ENCODE peak calls at places on chromosomes 13 and 19, in six cellular contexts. Z is GM23338, U is lower leg skin, X is adrenal gland, A is fibroblast of pulmonary artery, M is tibial artery. B is an unnamed sample.

GRCh38 chr13:26965976-26966375 is 205.4 kb upstream of the GPR12 start:
- DNase-seq in A (peak), U (no peak), X (peak), M (no peak), Z (no peak), B (no peak)

GRCh38 chr13:98216711-98217110 is 39.6 kb upstream of the RNF113B start:
- DNase-seq in M (no peak), X (no peak), U (no peak), A (no peak), Z (no peak), B (no peak)

GRCh38 chr13:95677564-95678386 is 836 bp downstream of the DNAJC3 start:
- DNase-seq in A (peak), Z (peak), M (peak), U (peak), X (no peak), B (peak)

GRCh38 chr19:46821512-46822359 is 28.9 kb downstream of the AP2S1 start:
- DNase-seq in M (no peak), A (no peak), U (no peak), Z (no peak), X (no peak), B (no peak)

GRCh38 chr13:33265607-33266006 is 19.9 kb downstream of the STARD13 start:
- DNase-seq in X (no peak), A (no peak), U (no peak), Z (no peak), M (no peak), B (no peak)

GRCh38 chr13:107873908-107874307 is 341.4 kb downstream of the LIG4 start:
- DNase-seq in X (no peak), U (no peak), M (no peak), Z (no peak), A (peak), B (no peak)

GRCh38 chr13:109846185-109846584 is 59.8 kb upstream of the IRS2 start:
- DNase-seq in X (no peak), U (no peak), Z (no peak), M (no peak), A (no peak), B (no peak)

GRCh38 chr13:35600137-35600536 is 123.6 kb upstream of the MAB21L1 start:
- DNase-seq in A (peak), Z (no peak), X (no peak), U (no peak), M (no peak), B (no peak)

GRCh38 chr13:62643799-62644484 is 1228.3 kb upstream of the PCDH20 start:
- DNase-seq in Z (peak), M (no peak), U (no peak), A (no peak), X (no peak), B (no peak)

GRCh38 chr13:41231786-41232185 is 31.6 kb downstream of the MTRF1 start:
- DNase-seq in U (no peak), M (no peak), Z (no peak), X (peak), A (peak), B (no peak)

DNA sequence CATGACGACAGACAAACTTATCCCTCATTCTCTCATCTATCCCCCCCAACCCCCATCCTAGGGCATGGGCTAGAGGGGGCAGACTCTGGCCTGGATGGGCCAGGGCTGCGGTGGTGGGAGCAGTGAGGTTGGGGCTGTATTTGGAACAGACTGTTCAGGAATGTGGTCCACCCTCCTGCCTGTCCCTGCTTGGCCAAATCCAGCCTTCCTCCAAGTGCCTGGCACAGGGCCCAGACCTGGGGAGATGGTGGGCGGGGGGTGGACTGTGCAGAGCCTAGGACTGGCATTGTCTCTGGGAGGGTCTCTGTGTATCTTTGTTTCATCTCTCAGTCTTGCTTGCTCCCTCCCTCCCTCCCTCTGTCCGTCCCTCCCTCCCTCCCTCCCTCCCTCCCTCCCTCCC is 14.2 kb downstream of the EGLN2 start:
- DNase-seq in A (peak), X (no peak), U (no peak), Z (no peak), M (no peak), B (no peak)
- TF ChIP-seq CTCF in A (no peak), X (no peak), U (no peak), Z (no peak), M (no peak), B (no peak)

GRCh38 chr19:28977826-28978225 is 235.1 kb downstream of the UQCRFS1 start:
- DNase-seq in X (no peak), M (no peak), U (no peak), Z (peak), A (no peak), B (no peak)

GRCh38 chr19:28984315-28984714 is 228.6 kb downstream of the UQCRFS1 start:
- DNase-seq in X (no peak), Z (no peak), M (no peak), A (no peak), U (no peak), B (no peak)

GRCh38 chr19:28985201-28985600 is 227.8 kb downstream of the UQCRFS1 start:
- DNase-seq in Z (no peak), X (no peak), M (peak), U (no peak), A (no peak), B (no peak)

GRCh38 chr19:28981994-28982393 is 231.0 kb downstream of the UQCRFS1 start:
- DNase-seq in Z (no peak), X (no peak), M (no peak), U (no peak), A (no peak), B (no peak)

GRCh38 chr19:28980236-28980868 is 232.6 kb downstream of the UQCRFS1 start:
- DNase-seq in Z (peak), M (no peak), X (no peak), U (no peak), A (peak), B (no peak)
- TF ChIP-seq CTCF in Z (peak), M (no peak), X (no peak), U (no peak), A (peak), B (no peak)

DNA sequence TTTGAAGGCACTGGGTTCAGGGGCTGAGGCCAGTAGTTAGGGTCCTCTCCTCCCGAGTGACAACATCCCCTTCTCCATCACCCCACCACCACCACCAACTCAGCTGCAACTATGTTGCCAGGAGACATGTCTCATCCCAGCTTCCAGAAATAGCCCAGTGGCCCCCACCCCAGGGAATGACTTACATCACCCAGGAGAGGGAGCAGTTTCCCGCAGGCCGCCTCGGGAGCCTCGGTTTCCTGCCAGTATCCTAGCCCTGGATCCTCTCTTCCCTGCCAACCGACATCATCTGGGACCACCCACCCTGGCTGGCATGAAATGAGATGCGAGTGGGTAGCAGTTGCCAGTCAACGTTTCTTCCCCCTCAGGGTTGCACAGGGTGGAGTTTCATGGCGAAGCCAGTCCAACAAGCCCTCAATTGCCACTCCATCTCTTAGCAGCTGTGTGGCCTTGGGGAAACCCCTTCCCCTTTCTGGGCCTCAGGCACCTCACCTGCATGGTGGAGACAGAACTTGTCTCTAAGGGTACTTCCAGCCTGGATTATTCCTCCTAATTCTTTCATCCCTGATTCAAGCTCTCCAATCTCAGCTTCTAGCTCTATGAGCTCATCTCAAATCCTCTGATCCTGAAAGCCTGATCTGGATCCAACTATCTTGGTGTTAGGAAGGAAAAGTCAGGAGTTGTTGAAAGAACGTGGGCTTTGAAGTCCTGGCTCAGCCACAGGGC is 3.9 kb upstream of the GSK3A start:
- DNase-seq in M (peak), U (peak), A (peak), X (peak), Z (peak), B (no peak)
- TF ChIP-seq CTCF in M (peak), U (no peak), A (peak), X (peak), Z (peak), B (no peak)

GRCh38 chr19:16013851-16014840 is 62.1 kb upstream of the TPM4 start:
- DNase-seq in M (peak), Z (no peak), A (no peak), U (peak), X (no peak), B (no peak)
- TF ChIP-seq CTCF in M (no peak), Z (no peak), A (no peak), U (no peak), X (no peak), B (no peak)

GRCh38 chr19:21487969-21488368 is 17.4 kb upstream of the ZNF429 start:
- DNase-seq in M (no peak), Z (no peak), U (peak), X (no peak), A (no peak), B (no peak)
- TF ChIP-seq CTCF in M (no peak), Z (no peak), U (no peak), X (no peak), A (no peak), B (no peak)

GRCh38 chr13:48037346-48038173 is at the start of gene NUDT15:
- DNase-seq in X (peak), A (peak), M (peak), Z (peak), U (peak), B (peak)

GRCh38 chr13:48043789-48044503 is 6.4 kb downstream of the NUDT15 start:
- DNase-seq in Z (no peak), M (no peak), A (peak), U (no peak), X (no peak), B (no peak)

GRCh38 chr13:48042889-48043288 is 5.4 kb downstream of the NUDT15 start:
- DNase-seq in Z (no peak), U (no peak), A (no peak), X (no peak), M (no peak), B (no peak)

GRCh38 chr13:48038763-48039162 is 1.2 kb downstream of the NUDT15 start:
- DNase-seq in X (no peak), U (no peak), Z (peak), M (no peak), A (no peak), B (no peak)

DNA sequence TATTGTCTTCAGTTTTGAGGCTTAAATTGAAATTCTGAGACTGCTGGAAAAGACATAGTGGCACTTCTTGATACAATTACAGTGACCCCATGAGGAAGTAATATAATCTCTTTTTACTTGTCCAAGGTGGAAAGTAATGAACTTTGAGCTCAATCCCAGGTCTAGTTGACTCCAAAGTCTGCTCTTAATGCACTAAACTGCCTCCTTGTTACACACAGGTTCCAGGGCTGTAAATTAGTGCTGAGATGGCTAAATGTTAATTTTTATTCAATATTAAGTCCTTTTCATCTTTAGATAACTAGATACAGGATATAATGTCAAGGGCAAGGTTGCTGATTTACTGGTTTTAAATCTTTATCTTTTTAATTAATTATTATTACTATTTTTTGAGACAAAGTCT is 2.5 kb downstream of the NUDT15 start:
- DNase-seq in Z (no peak), X (no peak), U (no peak), A (no peak), M (no peak), B (no peak)
- TF ChIP-seq CTCF in Z (no peak), X (no peak), U (no peak), A (no peak), M (no peak), B (no peak)

GRCh38 chr13:74204606-74205312 is 70.6 kb upstream of the KLF12 start:
- DNase-seq in A (no peak), X (no peak), U (no peak), Z (no peak), M (no peak), B (no peak)

GRCh38 chr13:74206855-74207254 is 72.7 kb upstream of the KLF12 start:
- DNase-seq in M (no peak), Z (no peak), A (no peak), U (no peak), X (no peak), B (no peak)

GRCh38 chr13:74203576-74203975 is 69.4 kb upstream of the KLF12 start:
- DNase-seq in U (no peak), Z (no peak), X (no peak), M (no peak), A (no peak), B (no peak)

GRCh38 chr13:74206061-74206561 is 71.9 kb upstream of the KLF12 start:
- DNase-seq in Z (peak), X (no peak), M (no peak), U (no peak), A (peak), B (no peak)

DNA sequence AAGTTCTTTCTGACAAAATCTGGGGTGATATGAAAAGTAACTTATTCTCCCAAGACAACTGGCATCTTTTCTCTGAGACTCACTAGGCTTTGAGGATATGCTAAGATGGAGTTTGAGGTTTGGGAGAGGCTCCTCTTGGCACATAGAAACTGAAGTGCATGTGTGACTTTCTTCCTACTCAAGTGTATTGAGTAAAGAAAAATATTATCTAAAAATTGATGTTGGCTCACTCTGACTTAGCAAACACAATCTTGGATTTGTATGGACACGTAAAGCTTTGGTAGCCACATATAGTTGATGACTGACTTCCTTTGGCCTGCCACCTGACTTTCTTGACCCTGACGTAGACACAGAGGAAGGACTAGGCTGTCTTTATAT is 71.1 kb upstream of the KLF12 start:
- DNase-seq in U (no peak), Z (no peak), A (no peak), M (no peak), X (no peak), B (no peak)
- TF ChIP-seq CTCF in U (no peak), Z (no peak), A (no peak), M (no peak), X (no peak), B (no peak)

GRCh38 chr13:113155201-113155600 is 3.2 kb upstream of the PROZ start:
- DNase-seq in M (no peak), U (peak), Z (no peak), X (no peak), A (no peak), B (no peak)
- TF ChIP-seq CTCF in M (no peak), U (no peak), Z (no peak), X (no peak), A (no peak), B (no peak)

DNA sequence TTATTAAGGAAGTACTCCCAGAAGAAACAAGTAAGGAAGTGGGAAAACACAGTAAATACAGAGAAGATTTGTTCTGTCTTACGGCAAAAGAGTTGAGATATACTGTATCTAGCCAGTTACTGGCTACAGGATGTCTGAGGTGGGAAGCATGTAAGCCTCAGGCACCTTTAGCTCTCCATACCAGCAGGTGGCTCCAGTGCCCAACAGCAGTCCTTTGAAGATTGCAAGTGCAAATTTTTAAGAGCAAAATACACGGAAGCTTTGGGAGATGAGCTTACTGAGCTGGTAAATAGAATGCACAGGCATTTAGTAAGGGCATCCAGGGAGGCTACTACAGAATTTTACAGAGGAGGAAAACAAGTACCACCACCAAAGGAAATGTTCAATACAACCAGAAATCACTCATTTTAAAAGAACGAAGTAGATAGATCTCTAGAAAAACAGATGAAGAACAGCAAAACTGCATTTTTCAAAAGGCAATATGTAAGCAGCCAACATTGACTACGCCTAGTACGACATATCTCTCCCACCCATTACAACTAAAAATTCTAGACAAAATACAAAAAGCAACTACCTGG is 57.9 kb upstream of the VSTM2B start:
- DNase-seq in U (no peak), Z (peak), M (no peak), X (no peak), A (peak), B (no peak)
- TF ChIP-seq CTCF in U (no peak), Z (peak), M (no peak), X (no peak), A (peak), B (no peak)

GRCh38 chr13:113373811-113374485 is 10.0 kb upstream of the GRTP1 start:
- DNase-seq in U (peak), Z (no peak), M (peak), X (no peak), A (no peak), B (no peak)
- TF ChIP-seq CTCF in U (no peak), Z (no peak), M (no peak), X (no peak), A (no peak), B (no peak)